ENCODE peak calls at places on chromosomes 11 and 22, in five cellular contexts. M is neural progenitor cell, A is HCT116, C is GM23248, U is MM.1S. Z is an unnamed sample.
A peak's percentile ranks its signal among the peaks of the same experiment; 100 is the strongest.

GRCh38 chr11:16846305-16846704 is 107.9 kb downstream of the C11orf58 start:
- DNase-seq in M (no peak), A (no peak), C (no peak), U (no peak), Z (no peak)

GRCh38 chr11:111269146-111269868 is 23.8 kb downstream of the POU2AF2 start:
- DNase-seq in M (peak; percentile 50), A (no peak), C (no peak), U (no peak), Z (no peak)

GRCh38 chr11:75262961-75263852 is 22.6 kb downstream of the TPBGL start:
- DNase-seq in M (peak; percentile 1), A (no peak), C (no peak), U (no peak), Z (no peak)

GRCh38 chr11:70577258-70577603 is 178.9 kb downstream of the CTTN start:
- DNase-seq in M (no peak), A (no peak), C (no peak), U (no peak), Z (no peak)

GRCh38 chr11:1101318-1102089 is 26.8 kb downstream of the MUC2 start:
- DNase-seq in M (no peak), A (no peak), C (no peak), U (no peak), Z (no peak)

GRCh38 chr22:34344702-34345101 is 424.4 kb upstream of the LARGE1 start:
- DNase-seq in M (peak; percentile 13), A (no peak), C (no peak), U (no peak), Z (no peak)

GRCh38 chr11:69483696-69484426 is 2.4 kb downstream of the LINC01488 start:
- DNase-seq in M (peak; percentile 38), A (no peak), C (no peak), U (no peak), Z (no peak)

GRCh38 chr22:23835773-23836144 is 3.0 kb downstream of the DERL3 start:
- DNase-seq in M (no peak), A (no peak), C (no peak), U (no peak), Z (no peak)

GRCh38 chr22:37353839-37354238 is 71.5 kb downstream of the CYTH4 start:
- DNase-seq in M (no peak), A (no peak), C (peak; percentile 74), U (no peak), Z (no peak)

GRCh38 chr11:120173771-120174170 is 35.9 kb upstream of the TRIM29 start:
- DNase-seq in M (no peak), A (no peak), C (no peak), U (no peak), Z (no peak)

GRCh38 chr11:75667268-75667830 is 1.5 kb downstream of the MAP6 start:
- DNase-seq in M (peak; percentile 64), A (no peak), C (peak; percentile 48), U (no peak), Z (peak; percentile 41)

DNA sequence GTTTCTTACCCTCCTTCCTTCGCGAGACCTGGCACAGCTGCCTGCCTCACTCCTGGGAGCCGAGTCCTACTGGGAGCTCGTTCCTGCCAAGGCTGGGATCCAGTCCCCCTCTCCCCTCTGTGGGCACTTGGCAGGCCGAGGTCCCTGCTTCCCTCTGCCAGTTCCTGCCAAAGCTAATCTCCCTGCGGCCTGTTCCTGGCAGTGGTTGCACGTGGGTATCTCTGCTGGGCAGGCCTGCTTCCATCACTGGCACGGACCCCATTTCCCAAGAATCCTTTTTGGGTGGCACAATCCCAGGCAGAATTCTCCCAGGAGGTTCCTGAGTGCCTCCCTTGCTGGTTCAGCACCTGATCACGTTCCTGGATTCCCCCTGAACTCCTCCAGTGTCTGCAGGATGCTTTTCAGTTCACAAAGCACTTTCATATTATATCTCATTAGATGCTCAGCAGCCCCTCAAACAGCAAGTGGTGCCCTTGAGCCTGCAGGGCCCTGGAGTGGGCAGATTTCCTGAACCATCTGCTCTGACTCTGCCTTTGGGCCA is 96.5 kb downstream of the RRM1 start:
- DNase-seq in M (no peak), A (no peak), C (no peak), U (no peak), Z (no peak)
- TF ChIP-seq EZH2phosphoT487 in M (no peak), A (no peak), C (no peak), U (no peak), Z (no peak)

GRCh38 chr11:64842366-64842759 is 2.1 kb downstream of the CDC42BPG start:
- DNase-seq in M (peak; percentile 31), A (no peak), C (no peak), U (no peak), Z (peak; percentile 38)
- H2AFZ ChIP-seq in M (no peak overlapping the region), A (no peak overlapping the region), C (no peak overlapping the region), U (no peak overlapping the region), Z (no peak overlapping the region)

GRCh38 chr22:26170112-26170492 is 840 bp downstream of the SEZ6L start:
- DNase-seq in M (peak; percentile 21), A (no peak), C (no peak), U (no peak), Z (no peak)
- TF ChIP-seq EZH2 in M (peak; percentile 53), A (no peak), C (peak; percentile 80), U (no peak), Z (no peak)

GRCh38 chr22:32803020-32803758 is 1.7 kb downstream of the TIMP3 start:
- DNase-seq in M (peak; percentile 40), A (no peak), C (peak; percentile 89), U (no peak), Z (no peak)
- TF ChIP-seq EZH2phosphoT487 in M (no peak), A (no peak), C (peak; percentile 9), U (no peak), Z (no peak)

GRCh38 chr11:91124363-91124762 is 901.5 kb upstream of the CHORDC1 start:
- DNase-seq in M (no peak), A (no peak), C (no peak), U (peak; percentile 48), Z (no peak)
- H2AFZ ChIP-seq in M (no peak overlapping the region), A (no peak overlapping the region), C (no peak overlapping the region), U (no peak overlapping the region), Z (no peak overlapping the region)